ENCODE peak calls at places on chromosomes 6 and 20, in five cellular contexts. One of them, this sample, is unnamed. For H3K4me1, the result is how much of the 10 kb centered on the place peaks cover.

GRCh38 chr6:16190214-16190613 is 48.2 kb upstream of the GMPR start:
- DNase-seq in HCT116: no peak
- DNase-seq in GM23338: no peak
- DNase-seq in GM23248: no peak
- DNase-seq in neural progenitor cell: no peak
- DNase-seq in this sample: no peak

GRCh38 chr20:53934421-53935352 is 135.7 kb downstream of the BCAS1 start:
- DNase-seq in GM23248: peak
- DNase-seq in HCT116: no peak
- DNase-seq in GM23338: peak
- DNase-seq in neural progenitor cell: no peak
- DNase-seq in this sample: no peak

GRCh38 chr6:134065706-134066105 is 13.3 kb upstream of the SLC2A12 start:
- DNase-seq in HCT116: peak
- DNase-seq in GM23248: peak
- DNase-seq in neural progenitor cell: peak
- DNase-seq in GM23338: peak
- DNase-seq in this sample: no peak

GRCh38 chr6:57329933-57330332 is 12.5 kb downstream of the PRIM2 start:
- DNase-seq in HCT116: no peak
- DNase-seq in GM23338: no peak
- DNase-seq in GM23248: no peak
- DNase-seq in neural progenitor cell: no peak
- DNase-seq in this sample: no peak

GRCh38 chr6:47288245-47289090 is 21.2 kb downstream of the TNFRSF21 start:
- DNase-seq in HCT116: no peak
- DNase-seq in neural progenitor cell: no peak
- DNase-seq in GM23338: no peak
- DNase-seq in GM23248: no peak
- DNase-seq in this sample: no peak

GRCh38 chr6:31143148-31143547 is 4.3 kb upstream of the PSORS1C2 start:
- DNase-seq in GM23248: peak
- DNase-seq in neural progenitor cell: peak
- DNase-seq in GM23338: no peak
- DNase-seq in HCT116: no peak
- DNase-seq in this sample: peak

GRCh38 chr6:109381007-109381746 is 1.1 kb downstream of the CD164 start:
- DNase-seq in neural progenitor cell: peak
- DNase-seq in HCT116: no peak
- DNase-seq in GM23338: peak
- DNase-seq in GM23248: peak
- DNase-seq in this sample: no peak

GRCh38 chr6:29631860-29632731 is 887 bp downstream of the GABBR1 start:
- DNase-seq in neural progenitor cell: peak
- DNase-seq in GM23248: peak
- DNase-seq in HCT116: no peak
- DNase-seq in GM23338: peak
- DNase-seq in this sample: peak

GRCh38 chr20:39643292-39643691 is 681.1 kb downstream of the DHX35 start:
- DNase-seq in GM23338: no peak
- DNase-seq in neural progenitor cell: no peak
- DNase-seq in HCT116: no peak
- DNase-seq in GM23248: no peak
- DNase-seq in this sample: no peak

GRCh38 chr6:162313922-162314660 is 413.5 kb downstream of the PRKN start:
- DNase-seq in neural progenitor cell: no peak
- DNase-seq in HCT116: no peak
- DNase-seq in GM23338: no peak
- DNase-seq in GM23248: no peak
- DNase-seq in this sample: no peak

GRCh38 chr20:22623211-22623610 is 38.8 kb upstream of the FOXA2 start:
- DNase-seq in neural progenitor cell: no peak
- DNase-seq in GM23338: peak
- DNase-seq in GM23248: peak
- DNase-seq in HCT116: peak
- DNase-seq in this sample: no peak

GRCh38 chr6:16200231-16200941 is 38.0 kb upstream of the GMPR start:
- DNase-seq in GM23338: no peak
- DNase-seq in GM23248: peak
- DNase-seq in HCT116: no peak
- DNase-seq in neural progenitor cell: no peak
- DNase-seq in this sample: peak

GRCh38 chr6:85110943-85111342 is 338.9 kb upstream of the NT5E start:
- DNase-seq in neural progenitor cell: no peak
- DNase-seq in GM23338: no peak
- DNase-seq in GM23248: no peak
- DNase-seq in HCT116: no peak
- DNase-seq in this sample: no peak

GRCh38 chr6:41536884-41537347 is 9.3 kb upstream of the FOXP4 start:
- DNase-seq in HCT116: peak
- DNase-seq in GM23338: no peak
- DNase-seq in GM23248: no peak
- DNase-seq in neural progenitor cell: no peak
- DNase-seq in this sample: peak

GRCh38 chr20:19692100-19692499 is 66.0 kb upstream of the RIN2 start:
- DNase-seq in neural progenitor cell: no peak
- DNase-seq in GM23338: no peak
- DNase-seq in GM23248: peak
- DNase-seq in HCT116: no peak
- DNase-seq in this sample: no peak

GRCh38 chr6:150394053-150394875 is 25.5 kb downstream of the IYD start:
- DNase-seq in HCT116: no peak
- DNase-seq in GM23248: no peak
- DNase-seq in GM23338: no peak
- DNase-seq in neural progenitor cell: no peak
- DNase-seq in this sample: no peak

GRCh38 chr20:62367136-62367482 is at the start of gene LAMA5:
- DNase-seq in neural progenitor cell: peak
- DNase-seq in GM23338: peak
- DNase-seq in GM23248: peak
- DNase-seq in HCT116: no peak
- DNase-seq in this sample: peak
- H3K4me1 ChIP-seq in neural progenitor cell: half or more
- H3K4me1 ChIP-seq in GM23338: half or more
- H3K4me1 ChIP-seq in GM23248: under half
- H3K4me1 ChIP-seq in HCT116: half or more
- H3K4me1 ChIP-seq in this sample: half or more

DNA sequence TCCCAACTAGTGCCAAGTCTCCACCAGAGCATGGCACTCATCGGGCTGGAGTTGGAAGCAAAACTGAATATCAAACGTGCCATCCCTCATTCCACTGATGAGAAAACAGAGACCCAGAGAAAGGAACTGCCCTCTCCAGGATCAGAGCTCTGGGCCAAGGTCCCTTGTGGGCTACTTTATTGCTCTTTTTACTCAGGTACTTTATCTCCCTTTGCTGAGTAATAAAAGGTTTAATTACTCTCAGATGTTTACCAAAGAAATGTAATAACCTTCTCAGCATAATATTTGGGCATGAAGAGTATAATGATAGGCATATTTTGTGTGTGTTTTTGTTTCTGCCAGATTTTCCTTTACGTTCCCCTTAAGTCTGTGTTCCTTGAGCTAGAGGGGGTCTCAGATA is 5.0 kb upstream of the BTNL2 start:
- DNase-seq in GM23338: no peak
- DNase-seq in HCT116: no peak
- DNase-seq in GM23248: no peak
- DNase-seq in neural progenitor cell: no peak
- DNase-seq in this sample: peak
- TF ChIP-seq EZH2phosphoT487 in GM23338: no peak
- TF ChIP-seq EZH2phosphoT487 in HCT116: no peak
- TF ChIP-seq EZH2phosphoT487 in GM23248: no peak
- TF ChIP-seq EZH2phosphoT487 in neural progenitor cell: no peak
- TF ChIP-seq EZH2phosphoT487 in this sample: no peak

DNA sequence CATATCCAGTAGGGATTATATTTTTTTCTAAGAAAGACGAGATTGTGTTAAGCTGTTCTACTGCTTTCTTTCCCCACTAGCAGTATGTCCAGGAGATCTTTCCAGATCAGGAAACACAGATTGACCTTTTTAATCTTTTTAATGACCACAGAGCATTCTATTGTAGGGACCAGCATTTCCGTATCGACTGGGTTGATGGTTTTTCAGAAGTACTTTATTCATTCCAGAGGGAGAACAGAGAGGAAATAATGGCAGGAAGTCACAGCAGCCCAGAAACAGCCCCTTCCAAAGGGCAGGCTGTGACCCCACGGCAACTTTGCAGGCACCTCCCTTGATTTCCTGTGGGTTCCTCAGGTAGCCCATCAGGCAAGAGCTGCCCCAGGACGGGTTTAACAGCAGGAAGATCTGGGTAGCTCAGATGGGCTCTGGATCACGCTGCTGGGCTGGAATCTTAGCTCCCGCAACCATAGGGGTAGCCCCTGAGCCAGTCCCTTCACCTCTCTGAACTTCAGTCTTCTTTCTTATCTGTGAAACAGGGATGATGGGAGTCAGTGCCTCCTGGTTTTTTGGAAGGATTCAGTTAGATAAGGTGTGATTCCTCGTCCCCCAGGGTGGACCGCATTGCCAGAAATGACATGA is 23.8 kb upstream of the CHMP4B start:
- DNase-seq in neural progenitor cell: no peak
- DNase-seq in GM23248: no peak
- DNase-seq in HCT116: no peak
- DNase-seq in GM23338: no peak
- DNase-seq in this sample: no peak
- H3K4me2 ChIP-seq in neural progenitor cell: no peak
- H3K4me2 ChIP-seq in GM23248: no peak
- H3K4me2 ChIP-seq in HCT116: peak
- H3K4me2 ChIP-seq in GM23338: no peak
- H3K4me2 ChIP-seq in this sample: no peak

DNA sequence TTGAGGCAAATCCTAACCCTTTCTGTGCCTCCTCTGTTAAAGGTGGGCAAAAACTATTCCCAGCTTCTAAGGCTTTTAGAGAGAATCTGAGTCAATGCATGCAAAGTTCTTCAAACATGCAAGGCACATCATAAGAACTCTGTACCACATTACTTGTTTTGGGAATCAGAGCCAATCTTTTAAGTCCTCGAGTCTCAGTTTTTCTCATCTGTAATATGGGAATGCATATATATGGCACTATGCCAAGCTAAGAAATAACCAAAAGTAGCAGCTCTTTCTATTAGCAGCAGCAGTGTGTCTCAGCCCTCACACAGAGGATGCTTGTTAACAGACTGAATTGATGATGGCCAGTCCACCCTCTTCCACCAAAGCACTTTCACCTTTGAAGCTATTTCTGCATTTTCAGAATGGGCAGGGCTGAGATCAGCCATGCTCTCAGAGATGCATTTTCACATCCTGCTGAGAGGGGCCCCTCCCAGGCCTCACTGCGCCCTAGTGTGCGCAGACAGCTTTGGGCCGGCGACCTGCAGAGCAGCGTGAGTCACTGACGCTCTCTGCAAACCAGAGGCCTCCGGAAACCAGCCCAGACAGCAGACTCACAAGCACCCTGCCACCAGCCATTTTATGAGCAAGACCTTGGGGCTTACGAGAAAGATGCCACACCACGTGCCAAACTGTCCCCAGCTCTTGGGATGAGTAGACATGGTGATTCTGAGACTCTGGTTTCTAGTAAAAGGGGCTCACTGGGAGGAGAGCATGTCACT is 138.0 kb downstream of the NFATC2 start:
- DNase-seq in GM23248: no peak
- DNase-seq in GM23338: no peak
- DNase-seq in neural progenitor cell: no peak
- DNase-seq in HCT116: no peak
- DNase-seq in this sample: no peak
- H3K4me1 ChIP-seq in GM23248: under half
- H3K4me1 ChIP-seq in GM23338: under half
- H3K4me1 ChIP-seq in neural progenitor cell: under half
- H3K4me1 ChIP-seq in HCT116: under half
- H3K4me1 ChIP-seq in this sample: under half

GRCh38 chr6:73743556-73743955 is 47.6 kb downstream of the CD109 start:
- DNase-seq in GM23248: no peak
- DNase-seq in neural progenitor cell: no peak
- DNase-seq in GM23338: no peak
- DNase-seq in HCT116: no peak
- DNase-seq in this sample: no peak

GRCh38 chr6:73738367-73739028 is 42.5 kb downstream of the CD109 start:
- DNase-seq in GM23248: no peak
- DNase-seq in GM23338: no peak
- DNase-seq in neural progenitor cell: no peak
- DNase-seq in HCT116: no peak
- DNase-seq in this sample: no peak

GRCh38 chr6:73742433-73742832 is 46.4 kb downstream of the CD109 start:
- DNase-seq in HCT116: no peak
- DNase-seq in neural progenitor cell: no peak
- DNase-seq in GM23248: no peak
- DNase-seq in GM23338: no peak
- DNase-seq in this sample: no peak

GRCh38 chr6:73734843-73735453 is 38.9 kb downstream of the CD109 start:
- DNase-seq in GM23248: no peak
- DNase-seq in neural progenitor cell: no peak
- DNase-seq in GM23338: no peak
- DNase-seq in HCT116: no peak
- DNase-seq in this sample: no peak

DNA sequence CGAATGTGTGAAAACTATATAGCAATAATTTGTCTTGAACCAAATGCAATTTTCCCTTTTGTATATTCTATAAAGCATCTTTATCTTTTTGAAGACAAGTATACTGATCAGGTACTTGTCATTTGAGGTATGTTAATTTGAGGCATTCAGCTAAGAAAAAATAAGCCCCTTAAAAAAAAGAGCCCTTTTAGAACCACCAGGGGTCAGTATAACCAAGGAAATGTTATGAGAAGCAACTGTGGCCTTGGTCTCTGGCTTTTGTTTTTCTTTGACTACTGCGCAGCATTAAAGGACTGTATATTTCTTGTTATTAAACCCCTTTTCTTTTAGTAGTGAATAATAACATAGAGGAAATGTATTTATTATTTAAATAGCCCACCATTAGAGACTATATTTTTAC is 43.1 kb downstream of the CD109 start:
- DNase-seq in GM23248: peak
- DNase-seq in HCT116: peak
- DNase-seq in GM23338: peak
- DNase-seq in neural progenitor cell: peak
- DNase-seq in this sample: peak
- TF ChIP-seq EZH2phosphoT487 in GM23248: no peak
- TF ChIP-seq EZH2phosphoT487 in HCT116: no peak
- TF ChIP-seq EZH2phosphoT487 in GM23338: no peak
- TF ChIP-seq EZH2phosphoT487 in neural progenitor cell: no peak
- TF ChIP-seq EZH2phosphoT487 in this sample: no peak

This sample was measured in hepatocyte.